ENCODE peak calls at places on chromosome 16, in five cellular contexts. C is stomach; E is activated CD8-positive, alpha-beta T cell treated with anti-CD3 and anti-CD28 coated beads for 36 hours; G is left ventricle myocardium inferior; J is kidney epithelial cell. Q is an unnamed sample.

GRCh38 chr16:54431997-54432367 is 145.4 kb upstream of the IRX3 start:
- DNase-seq in E (no peak), G (no peak), C (no peak), J (no peak), Q (no peak)

GRCh38 chr16:3328104-3328503 is 22.8 kb downstream of the ZNF75A start:
- DNase-seq in E (no peak), G (no peak), J (no peak), C (no peak), Q (no peak)

GRCh38 chr16:1458336-1458976 is 14.1 kb upstream of the CCDC154 start:
- DNase-seq in J (no peak), C (no peak), E (peak), G (no peak), Q (no peak)

GRCh38 chr16:67968440-67969285 is at the start of gene SLC12A4:
- DNase-seq in G (peak), C (peak), E (peak), J (no peak), Q (peak)

GRCh38 chr16:1089822-1090619 is 6.0 kb downstream of the C1QTNF8 start:
- DNase-seq in J (no peak), E (no peak), G (peak), C (peak), Q (no peak)

GRCh38 chr16:30083216-30084055 is 7.6 kb downstream of the PPP4C start:
- DNase-seq in J (no peak), C (no peak), G (no peak), E (no peak), Q (no peak)

GRCh38 chr16:1908983-1909382 is 9.2 kb downstream of the HS3ST6 start:
- DNase-seq in C (no peak), E (no peak), G (no peak), J (no peak), Q (no peak)

GRCh38 chr16:62615526-62615925 is 579.3 kb upstream of the CDH8 start:
- DNase-seq in J (no peak), E (no peak), G (no peak), C (no peak), Q (no peak)

GRCh38 chr16:23974223-23974622 is 138.4 kb downstream of the PRKCB start:
- DNase-seq in G (no peak), J (no peak), E (no peak), C (no peak), Q (no peak)

GRCh38 chr16:48613061-48613957 is 3.3 kb upstream of the N4BP1 start:
- DNase-seq in E (peak), J (no peak), C (peak), G (no peak), Q (peak)

GRCh38 chr16:26905336-26905735 is 161.4 kb upstream of the C16orf82 start:
- DNase-seq in E (no peak), G (no peak), J (peak), C (no peak), Q (no peak)

GRCh38 chr16:74724820-74725549 is 24.3 kb upstream of the MLKL start:
- DNase-seq in E (no peak), C (no peak), G (no peak), J (peak), Q (no peak)

GRCh38 chr16:24255446-24256352 is at the start of gene CACNG3:
- DNase-seq in C (no peak), E (peak), J (no peak), G (peak), Q (peak)

GRCh38 chr16:73304008-73304814 is 256.3 kb upstream of the ZFHX3 start:
- DNase-seq in C (no peak), E (no peak), J (no peak), G (no peak), Q (no peak)

GRCh38 chr16:56862776-56863175 is 2.2 kb upstream of the SLC12A3 start:
- DNase-seq in E (no peak), J (no peak), G (no peak), C (no peak), Q (no peak)

GRCh38 chr16:56916571-56917403 is 15.2 kb upstream of the HERPUD1 start:
- DNase-seq in C (no peak), E (peak), G (no peak), J (no peak), Q (no peak)

GRCh38 chr16:70768205-70768580 is 32.8 kb downstream of the VAC14 start:
- DNase-seq in C (no peak), E (no peak), G (no peak), J (no peak), Q (no peak)

GRCh38 chr16:81242977-81243618 is 4.6 kb downstream of the BCO1 start:
- DNase-seq in J (no peak), E (no peak), C (no peak), G (no peak), Q (no peak)

GRCh38 chr16:28321700-28322411 is 29.5 kb downstream of the SBK1 start:
- DNase-seq in C (no peak), G (no peak), E (peak), J (no peak), Q (peak)
- TF ChIP-seq CTCF in C (peak), G (peak), E (peak), J (peak), Q (peak)

GRCh38 chr16:21950782-21951521 is 2.2 kb upstream of the UQCRC2 start:
- DNase-seq in C (no peak), J (no peak), E (peak), G (no peak), Q (peak)
- TF ChIP-seq CTCF in C (no peak), J (peak), E (peak), G (peak), Q (peak)

GRCh38 chr16:85759631-85760419 is 8.9 kb upstream of the C16orf74 start:
- DNase-seq in G (no peak), C (peak), J (no peak), E (peak), Q (peak)
- TF ChIP-seq CTCF in G (peak), C (peak), J (peak), E (peak), Q (peak)

GRCh38 chr16:87575027-87575804 is 27.1 kb upstream of the JPH3 start:
- DNase-seq in C (no peak), E (no peak), G (no peak), J (no peak), Q (no peak)
- TF ChIP-seq CTCF in C (no peak), E (no peak), G (no peak), J (peak), Q (no peak)

GRCh38 chr16:7330709-7331108 is 1.9 kb upstream of the RBFOX1 start:
- DNase-seq in E (no peak), J (no peak), C (no peak), G (no peak), Q (no peak)
- TF ChIP-seq CTCF in E (no peak), J (no peak), C (no peak), G (no peak), Q (no peak)

GRCh38 chr16:22098538-22099255 is 6.4 kb downstream of the VWA3A start:
- DNase-seq in E (peak), G (no peak), J (no peak), C (no peak), Q (peak)
- TF ChIP-seq CTCF in E (peak), G (peak), J (peak), C (peak), Q (peak)

GRCh38 chr16:58494981-58495860 is 4.7 kb upstream of the NDRG4 start:
- DNase-seq in G (peak), C (peak), J (peak), E (peak), Q (peak)
- TF ChIP-seq CTCF in G (peak), C (no peak), J (peak), E (peak), Q (peak)

GRCh38 chr16:78005881-78006280 is 16.5 kb upstream of the CLEC3A start:
- DNase-seq in J (no peak), C (no peak), E (peak), G (no peak), Q (no peak)
- TF ChIP-seq CTCF in J (no peak), C (no peak), E (peak), G (peak), Q (peak)

Q was measured in DND-41.